ENCODE peak calls at places on chromosomes 5 and 9, in eight cellular contexts. One of them, this sample, is unnamed. For H3K9me3, the result is how much of the 10 kb centered on the place peaks cover.

GRCh38 chr5:158722940-158723339 is 376.8 kb downstream of the EBF1 start:
- DNase-seq in transverse colon: no peak
- DNase-seq in lung: no peak
- DNase-seq in SK-N-SH: no peak
- DNase-seq in aorta: no peak
- DNase-seq in fibroblast of lung: no peak
- DNase-seq in AG04450: no peak
- DNase-seq in SJSA1: no peak
- DNase-seq in this sample: no peak

GRCh38 chr5:101102506-101102905 is 199.4 kb upstream of the ST8SIA4 start:
- DNase-seq in AG04450: no peak
- DNase-seq in lung: no peak
- DNase-seq in SJSA1: no peak
- DNase-seq in aorta: no peak
- DNase-seq in transverse colon: no peak
- DNase-seq in SK-N-SH: no peak
- DNase-seq in fibroblast of lung: no peak
- DNase-seq in this sample: no peak

GRCh38 chr5:53013857-53014256 is 24.7 kb downstream of the ITGA2 start:
- DNase-seq in fibroblast of lung: no peak
- DNase-seq in SK-N-SH: no peak
- DNase-seq in lung: no peak
- DNase-seq in aorta: no peak
- DNase-seq in AG04450: no peak
- DNase-seq in SJSA1: no peak
- DNase-seq in transverse colon: no peak
- DNase-seq in this sample: no peak

GRCh38 chr5:124952079-124952478 is 205.6 kb upstream of the ZNF608 start:
- DNase-seq in lung: no peak
- DNase-seq in SK-N-SH: no peak
- DNase-seq in transverse colon: peak
- DNase-seq in fibroblast of lung: peak
- DNase-seq in AG04450: no peak
- DNase-seq in SJSA1: no peak
- DNase-seq in aorta: no peak
- DNase-seq in this sample: no peak

GRCh38 chr5:91061946-91062586 is 321.1 kb downstream of the ARRDC3 start:
- DNase-seq in SJSA1: no peak
- DNase-seq in lung: no peak
- DNase-seq in AG04450: no peak
- DNase-seq in transverse colon: no peak
- DNase-seq in fibroblast of lung: no peak
- DNase-seq in SK-N-SH: no peak
- DNase-seq in aorta: no peak
- DNase-seq in this sample: no peak

GRCh38 chr9:91298304-91298703 is 63.4 kb downstream of the AUH start:
- DNase-seq in aorta: no peak
- DNase-seq in lung: no peak
- DNase-seq in transverse colon: no peak
- DNase-seq in fibroblast of lung: peak
- DNase-seq in SK-N-SH: no peak
- DNase-seq in SJSA1: no peak
- DNase-seq in AG04450: no peak
- DNase-seq in this sample: no peak

GRCh38 chr5:158074992-158075769 is 216.2 kb upstream of the CLINT1 start:
- DNase-seq in aorta: peak
- DNase-seq in transverse colon: peak
- DNase-seq in fibroblast of lung: peak
- DNase-seq in lung: peak
- DNase-seq in SJSA1: peak
- DNase-seq in SK-N-SH: peak
- DNase-seq in AG04450: peak
- DNase-seq in this sample: peak

GRCh38 chr9:81416476-81417298 is 272.7 kb downstream of the TLE1 start:
- DNase-seq in transverse colon: no peak
- DNase-seq in SJSA1: no peak
- DNase-seq in SK-N-SH: no peak
- DNase-seq in AG04450: no peak
- DNase-seq in aorta: no peak
- DNase-seq in fibroblast of lung: no peak
- DNase-seq in lung: no peak
- DNase-seq in this sample: no peak

GRCh38 chr9:136757328-136757727 is 715 bp downstream of the LCN8 start:
- DNase-seq in AG04450: no peak
- DNase-seq in aorta: peak
- DNase-seq in transverse colon: no peak
- DNase-seq in SJSA1: no peak
- DNase-seq in lung: no peak
- DNase-seq in SK-N-SH: no peak
- DNase-seq in fibroblast of lung: no peak
- DNase-seq in this sample: no peak

DNA sequence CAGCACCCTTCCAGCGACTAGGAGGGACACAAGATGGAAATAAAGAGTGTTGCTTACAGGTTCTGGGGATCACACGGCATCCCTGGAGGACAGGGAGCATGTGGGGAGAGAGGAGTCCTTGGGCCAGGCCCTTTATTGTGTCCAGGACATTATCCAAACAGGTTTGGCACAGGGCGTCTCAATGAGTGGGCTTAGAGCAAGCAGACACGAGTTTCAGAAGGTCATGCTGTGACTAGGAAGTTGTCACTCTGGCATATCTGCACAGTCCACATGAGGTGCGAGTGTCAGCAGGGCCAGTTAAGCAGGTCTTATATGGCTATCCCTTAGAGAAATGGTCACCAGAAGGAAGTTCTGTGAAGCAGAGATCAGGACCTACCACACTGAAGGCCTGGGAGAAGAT is 174.5 kb upstream of the OTULINL start:
- DNase-seq in SJSA1: no peak
- DNase-seq in AG04450: no peak
- DNase-seq in aorta: no peak
- DNase-seq in transverse colon: no peak
- DNase-seq in fibroblast of lung: no peak
- DNase-seq in SK-N-SH: no peak
- DNase-seq in lung: no peak
- DNase-seq in this sample: no peak
- H3K27ac ChIP-seq in SJSA1: peak
- H3K27ac ChIP-seq in AG04450: peak
- H3K27ac ChIP-seq in aorta: no peak
- H3K27ac ChIP-seq in transverse colon: no peak
- H3K27ac ChIP-seq in fibroblast of lung: peak
- H3K27ac ChIP-seq in SK-N-SH: peak
- H3K27ac ChIP-seq in lung: no peak
- H3K27ac ChIP-seq in this sample: no peak

GRCh38 chr9:92982130-92982529 is 34.8 kb downstream of the FGD3 start:
- DNase-seq in SK-N-SH: no peak
- DNase-seq in AG04450: no peak
- DNase-seq in transverse colon: no peak
- DNase-seq in lung: no peak
- DNase-seq in SJSA1: no peak
- DNase-seq in aorta: no peak
- DNase-seq in fibroblast of lung: no peak
- DNase-seq in this sample: no peak

GRCh38 chr9:92988215-92988731 is 41.0 kb downstream of the FGD3 start:
- DNase-seq in AG04450: no peak
- DNase-seq in fibroblast of lung: no peak
- DNase-seq in SJSA1: no peak
- DNase-seq in transverse colon: no peak
- DNase-seq in SK-N-SH: no peak
- DNase-seq in lung: no peak
- DNase-seq in aorta: no peak
- DNase-seq in this sample: no peak

GRCh38 chr9:92986175-92987110 is 39.1 kb downstream of the FGD3 start:
- DNase-seq in lung: no peak
- DNase-seq in AG04450: no peak
- DNase-seq in aorta: no peak
- DNase-seq in fibroblast of lung: peak
- DNase-seq in SK-N-SH: no peak
- DNase-seq in SJSA1: no peak
- DNase-seq in transverse colon: no peak
- DNase-seq in this sample: peak

GRCh38 chr9:92983984-92984589 is 36.8 kb downstream of the FGD3 start:
- DNase-seq in lung: no peak
- DNase-seq in fibroblast of lung: peak
- DNase-seq in AG04450: no peak
- DNase-seq in aorta: no peak
- DNase-seq in SJSA1: peak
- DNase-seq in SK-N-SH: no peak
- DNase-seq in transverse colon: no peak
- DNase-seq in this sample: peak

GRCh38 chr9:92984976-92985375 is 37.7 kb downstream of the FGD3 start:
- DNase-seq in transverse colon: no peak
- DNase-seq in lung: no peak
- DNase-seq in SK-N-SH: no peak
- DNase-seq in AG04450: no peak
- DNase-seq in SJSA1: no peak
- DNase-seq in fibroblast of lung: no peak
- DNase-seq in aorta: no peak
- DNase-seq in this sample: no peak
- H3K9me3 ChIP-seq in transverse colon: under half
- H3K9me3 ChIP-seq in lung: under half
- H3K9me3 ChIP-seq in SK-N-SH: under half
- H3K9me3 ChIP-seq in AG04450: under half
- H3K9me3 ChIP-seq in SJSA1: under half
- H3K9me3 ChIP-seq in fibroblast of lung: under half
- H3K9me3 ChIP-seq in aorta: under half
- H3K9me3 ChIP-seq in this sample: under half

DNA sequence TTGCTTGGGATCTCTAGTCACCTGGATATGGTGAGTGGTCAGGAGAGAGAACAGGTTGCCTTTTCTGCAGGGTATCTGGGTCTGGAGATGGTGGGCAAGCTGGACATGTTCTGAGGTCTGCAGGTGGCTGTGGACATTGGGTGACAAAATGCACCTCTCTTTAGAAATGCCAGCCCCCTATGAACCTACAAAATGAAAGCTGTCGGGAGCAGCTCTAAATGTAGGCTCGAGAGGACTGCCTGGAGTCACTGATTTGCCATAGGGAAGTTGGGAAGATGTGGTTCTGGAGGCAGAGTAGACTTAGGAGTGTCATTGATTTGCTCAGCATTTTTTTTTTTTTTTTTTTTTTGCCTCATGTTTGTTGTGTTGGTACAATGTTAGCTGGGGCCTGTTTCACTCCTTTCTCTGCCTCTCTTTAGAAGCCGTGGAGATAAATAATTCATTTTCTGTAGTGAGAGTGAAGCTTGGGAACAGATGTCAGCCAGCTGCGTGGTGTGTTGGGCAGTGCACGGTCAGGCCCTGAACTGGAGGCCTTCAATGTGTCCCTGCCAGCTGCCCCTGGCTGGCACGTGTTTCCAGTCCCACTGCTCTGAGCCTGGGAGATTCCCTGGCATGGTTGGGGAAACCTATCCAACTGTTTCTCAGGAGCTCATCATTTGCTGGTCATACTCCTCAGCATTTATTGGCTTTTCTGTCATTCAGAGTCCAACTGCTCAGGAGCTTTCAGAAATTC is 5.4 kb downstream of the RGS3 start:
- DNase-seq in fibroblast of lung: peak
- DNase-seq in lung: no peak
- DNase-seq in AG04450: no peak
- DNase-seq in transverse colon: no peak
- DNase-seq in aorta: no peak
- DNase-seq in SJSA1: no peak
- DNase-seq in SK-N-SH: peak
- DNase-seq in this sample: no peak
- H3K27ac ChIP-seq in fibroblast of lung: no peak
- H3K27ac ChIP-seq in lung: no peak
- H3K27ac ChIP-seq in AG04450: no peak
- H3K27ac ChIP-seq in transverse colon: no peak
- H3K27ac ChIP-seq in aorta: peak
- H3K27ac ChIP-seq in SJSA1: no peak
- H3K27ac ChIP-seq in SK-N-SH: peak
- H3K27ac ChIP-seq in this sample: no peak

GRCh38 chr5:1053391-1054017 is 44.9 kb downstream of the NKD2 start:
- DNase-seq in aorta: no peak
- DNase-seq in SJSA1: no peak
- DNase-seq in transverse colon: peak
- DNase-seq in AG04450: no peak
- DNase-seq in lung: no peak
- DNase-seq in SK-N-SH: peak
- DNase-seq in fibroblast of lung: peak
- DNase-seq in this sample: no peak
- H3K9me3 ChIP-seq in aorta: under half
- H3K9me3 ChIP-seq in SJSA1: under half
- H3K9me3 ChIP-seq in transverse colon: under half
- H3K9me3 ChIP-seq in AG04450: half or more
- H3K9me3 ChIP-seq in lung: under half
- H3K9me3 ChIP-seq in SK-N-SH: under half
- H3K9me3 ChIP-seq in fibroblast of lung: under half
- H3K9me3 ChIP-seq in this sample: under half

DNA sequence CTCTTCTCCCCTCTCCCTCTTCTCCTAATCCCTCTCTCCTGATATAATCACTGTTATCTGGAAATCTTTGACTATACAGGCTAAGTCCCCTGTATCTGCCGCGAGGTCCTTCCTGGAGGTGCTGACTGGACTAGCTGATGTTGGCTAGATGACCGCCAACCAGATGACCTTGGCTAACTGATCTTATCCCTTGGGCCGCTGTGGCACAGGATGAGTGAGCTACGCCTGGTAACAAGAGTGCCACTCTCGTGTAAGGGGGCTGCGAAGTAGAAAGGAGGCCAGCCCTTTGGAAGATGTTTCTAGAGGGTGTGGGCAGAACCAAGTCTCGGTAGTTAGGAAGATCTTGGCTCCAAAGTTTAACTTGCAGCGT is 345 bp upstream of the PRRC1 start:
- DNase-seq in aorta: no peak
- DNase-seq in lung: no peak
- DNase-seq in SK-N-SH: no peak
- DNase-seq in transverse colon: no peak
- DNase-seq in AG04450: no peak
- DNase-seq in SJSA1: peak
- DNase-seq in fibroblast of lung: no peak
- DNase-seq in this sample: peak
- H3K27ac ChIP-seq in aorta: no peak
- H3K27ac ChIP-seq in lung: peak
- H3K27ac ChIP-seq in SK-N-SH: peak
- H3K27ac ChIP-seq in transverse colon: peak
- H3K27ac ChIP-seq in AG04450: peak
- H3K27ac ChIP-seq in SJSA1: no peak
- H3K27ac ChIP-seq in fibroblast of lung: no peak
- H3K27ac ChIP-seq in this sample: no peak

DNA sequence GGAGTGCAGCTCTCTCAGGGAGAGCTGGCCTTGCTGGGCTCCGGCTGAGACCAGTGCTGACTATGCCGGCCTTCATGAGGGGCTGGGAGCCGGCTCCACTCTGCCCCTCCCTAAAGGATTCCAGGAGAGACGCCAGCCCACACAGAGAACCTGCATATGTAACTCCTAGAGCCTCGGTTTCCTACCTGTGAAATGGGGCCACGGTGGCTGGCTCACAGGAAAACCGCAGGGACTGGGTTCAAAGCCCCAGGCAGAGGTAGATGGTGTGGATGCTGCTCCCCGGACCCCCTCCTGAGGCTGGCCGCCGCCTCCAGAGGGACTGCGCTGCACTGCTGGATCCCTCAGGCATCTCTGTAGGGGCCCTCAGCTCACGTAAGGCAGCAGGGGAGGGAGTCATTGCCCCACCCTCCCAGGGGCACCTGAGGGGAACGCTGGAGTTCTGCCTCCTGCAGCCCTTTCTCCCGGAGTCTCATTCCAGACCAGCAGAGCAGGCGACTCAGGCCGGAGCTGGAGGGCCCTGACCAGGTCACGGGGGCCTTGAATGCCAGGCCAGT is 7.1 kb downstream of the ADAMTS2 start:
- DNase-seq in lung: no peak
- DNase-seq in transverse colon: no peak
- DNase-seq in aorta: peak
- DNase-seq in SJSA1: no peak
- DNase-seq in SK-N-SH: no peak
- DNase-seq in fibroblast of lung: no peak
- DNase-seq in AG04450: no peak
- DNase-seq in this sample: no peak
- H3K9me3 ChIP-seq in lung: under half
- H3K9me3 ChIP-seq in transverse colon: under half
- H3K9me3 ChIP-seq in aorta: under half
- H3K9me3 ChIP-seq in SJSA1: under half
- H3K9me3 ChIP-seq in SK-N-SH: under half
- H3K9me3 ChIP-seq in fibroblast of lung: under half
- H3K9me3 ChIP-seq in AG04450: under half
- H3K9me3 ChIP-seq in this sample: under half